ENCODE peak calls at places on chromosome 13, in ten cellular contexts. W, T, P, J, E, R, A, B, K and H are unnamed samples.

GRCh38 chr13:113545455-113545930 is 39.1 kb upstream of the TFDP1 start:
- DNase-seq in W (peak; percentile 31), T (peak; percentile 74), P (peak; percentile 54), J (no peak), E (peak; percentile 8), R (peak; percentile 30), A (no peak), B (no peak), K (peak; percentile 63), H (no peak)

GRCh38 chr13:113202912-113203311 is 5.6 kb downstream of the PCID2 start:
- DNase-seq in W (no peak), T (peak; percentile 36), P (no peak), J (no peak), E (no peak), R (no peak), A (no peak), B (no peak), K (no peak), H (no peak)

GRCh38 chr13:106555631-106556328 is 12.2 kb downstream of the ARGLU1 start:
- DNase-seq in W (no peak), T (no peak), P (no peak), J (no peak), E (no peak), R (no peak), A (no peak), B (no peak), K (no peak), H (no peak)

GRCh38 chr13:112182831-112183543 is 116.0 kb downstream of the SOX1 start:
- DNase-seq in W (no peak), T (no peak), P (peak; percentile 83), J (no peak), E (no peak), R (no peak), A (no peak), B (no peak), K (no peak), H (no peak)

GRCh38 chr13:22915442-22916082 is 265.2 kb upstream of the SGCG start:
- DNase-seq in W (peak; percentile 24), T (no peak), P (peak; percentile 81), J (peak; percentile 58), E (peak; percentile 68), R (peak; percentile 53), A (no peak), B (no peak), K (no peak), H (peak; percentile 77)

GRCh38 chr13:21061077-21061945 is at the start of gene LATS2:
- DNase-seq in W (peak; percentile 96), T (peak; percentile 78), P (peak; percentile 98), J (peak; percentile 88), E (peak; percentile 96), R (peak; percentile 92), A (peak; percentile 99), B (peak; percentile 55), K (peak; percentile 98), H (peak; percentile 94)

GRCh38 chr13:109743706-109744453 is 42.5 kb downstream of the IRS2 start:
- DNase-seq in W (peak; percentile 66), T (peak; percentile 100), P (no peak), J (no peak), E (peak; percentile 56), R (peak; percentile 96), A (peak; percentile 89), B (peak; percentile 28), K (no peak), H (no peak)

GRCh38 chr13:99969934-99970760 is 1.4 kb downstream of the ZIC5 start:
- DNase-seq in W (no peak), T (peak; percentile 62), P (no peak), J (no peak), E (no peak), R (no peak), A (no peak), B (peak; percentile 53), K (no peak), H (no peak)

GRCh38 chr13:23618341-23618740 is 48.1 kb downstream of the TNFRSF19 start:
- DNase-seq in W (peak; percentile 94), T (no peak), P (no peak), J (no peak), E (no peak), R (peak; percentile 87), A (no peak), B (no peak), K (no peak), H (no peak)

GRCh38 chr13:89568276-89568675 is 1779.2 kb upstream of the MIR17HG start:
- DNase-seq in W (no peak), T (no peak), P (no peak), J (no peak), E (no peak), R (peak; percentile 1), A (no peak), B (no peak), K (no peak), H (no peak)

GRCh38 chr13:58087566-58087965 is 456.0 kb downstream of the PCDH17 start:
- DNase-seq in W (no peak), T (no peak), P (no peak), J (no peak), E (no peak), R (peak; percentile 1), A (no peak), B (no peak), K (no peak), H (no peak)

GRCh38 chr13:74036373-74036772 is 97.8 kb downstream of the KLF12 start:
- DNase-seq in W (no peak), T (peak; percentile 73), P (no peak), J (no peak), E (no peak), R (peak; percentile 96), A (no peak), B (no peak), K (no peak), H (no peak)

GRCh38 chr13:83780201-83780600 is 102.1 kb downstream of the SLITRK1 start:
- DNase-seq in W (peak; percentile 4), T (no peak), P (no peak), J (no peak), E (no peak), R (peak; percentile 64), A (no peak), B (no peak), K (no peak), H (no peak)
- TF ChIP-seq CTCF in W (peak; percentile 34), T (peak; percentile 52), P (peak; percentile 11), J (peak; percentile 54), E (no peak), R (peak; percentile 68), A (no peak), B (no peak), K (no peak), H (peak; percentile 43)

DNA sequence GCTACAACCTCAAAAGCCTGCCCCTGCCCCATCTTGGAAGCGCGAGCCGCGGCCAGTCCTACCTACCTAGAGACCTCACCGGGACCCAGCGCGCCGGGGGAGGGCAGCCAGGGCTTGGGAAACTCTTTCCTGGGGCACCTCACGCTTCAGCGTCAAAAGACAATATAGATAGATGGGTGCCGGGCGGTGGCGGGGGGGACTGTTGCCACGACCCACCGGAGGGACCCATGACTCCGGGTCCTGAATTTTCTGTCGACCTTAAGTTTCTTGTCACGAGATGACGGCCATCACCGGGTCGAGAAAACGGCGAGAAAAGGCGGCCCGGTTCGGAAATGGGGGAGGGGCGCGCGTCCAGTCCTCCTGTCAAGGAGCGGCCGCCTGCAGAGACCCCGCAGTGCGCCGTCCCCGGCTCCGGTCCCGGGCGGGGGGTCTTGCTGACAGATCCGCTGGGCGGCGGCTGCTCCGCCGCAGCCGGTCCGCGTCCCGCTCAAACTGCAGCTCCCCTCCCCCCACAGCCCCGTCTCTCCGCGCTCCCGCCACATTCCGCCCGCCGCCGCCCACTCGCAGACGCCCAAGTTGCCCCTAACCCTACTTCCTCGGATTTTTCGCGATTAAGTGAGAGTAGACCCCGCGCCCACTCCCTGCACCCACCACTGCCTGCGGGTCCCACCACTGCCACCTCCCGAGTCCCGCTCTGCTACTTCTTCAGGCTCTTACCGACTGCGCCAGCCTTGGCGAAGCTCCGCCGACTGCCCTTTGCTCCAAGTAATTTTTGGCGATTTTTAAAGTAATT is 66.1 kb downstream of the KCNRG start:
- DNase-seq in W (no peak), T (no peak), P (peak; percentile 80), J (peak; percentile 53), E (peak; percentile 61), R (peak; percentile 58), A (peak; percentile 93), B (peak; percentile 34), K (peak; percentile 80), H (peak; percentile 48)
- TF ChIP-seq CTCF in W (peak; percentile 29), T (no peak), P (no peak), J (peak; percentile 35), E (peak; percentile 33), R (peak; percentile 14), A (peak; percentile 16), B (peak; percentile 20), K (no peak), H (peak; percentile 34)

GRCh38 chr13:108155185-108156106 is 59.9 kb downstream of the LIG4 start:
- DNase-seq in W (peak; percentile 29), T (peak; percentile 48), P (peak; percentile 69), J (peak; percentile 65), E (peak; percentile 74), R (peak; percentile 48), A (no peak), B (peak; percentile 57), K (no peak), H (peak; percentile 40)
- TF ChIP-seq CTCF in W (peak; percentile 84), T (peak; percentile 97), P (peak; percentile 91), J (peak; percentile 93), E (peak; percentile 81), R (peak; percentile 83), A (peak; percentile 78), B (peak; percentile 98), K (peak; percentile 58), H (peak; percentile 93)

GRCh38 chr13:43786766-43787517 is at the start of gene ENOX1:
- DNase-seq in W (peak; percentile 71), T (no peak), P (peak; percentile 69), J (peak; percentile 56), E (peak; percentile 38), R (peak; percentile 63), A (peak; percentile 92), B (no peak), K (peak; percentile 70), H (peak; percentile 46)

GRCh38 chr13:43785681-43786471 is 896 bp downstream of the ENOX1 start:
- DNase-seq in W (peak; percentile 69), T (peak; percentile 34), P (peak; percentile 70), J (peak; percentile 48), E (peak; percentile 69), R (peak; percentile 63), A (peak; percentile 95), B (no peak), K (peak; percentile 80), H (peak; percentile 59)

GRCh38 chr13:43786472-43786765 is 353 bp downstream of the ENOX1 start:
- DNase-seq in W (no peak), T (no peak), P (no peak), J (no peak), E (no peak), R (no peak), A (no peak), B (no peak), K (no peak), H (no peak)

GRCh38 chr13:43787518-43787891 is 733 bp upstream of the ENOX1 start:
- DNase-seq in W (no peak), T (no peak), P (no peak), J (no peak), E (no peak), R (no peak), A (no peak), B (no peak), K (no peak), H (no peak)

DNA sequence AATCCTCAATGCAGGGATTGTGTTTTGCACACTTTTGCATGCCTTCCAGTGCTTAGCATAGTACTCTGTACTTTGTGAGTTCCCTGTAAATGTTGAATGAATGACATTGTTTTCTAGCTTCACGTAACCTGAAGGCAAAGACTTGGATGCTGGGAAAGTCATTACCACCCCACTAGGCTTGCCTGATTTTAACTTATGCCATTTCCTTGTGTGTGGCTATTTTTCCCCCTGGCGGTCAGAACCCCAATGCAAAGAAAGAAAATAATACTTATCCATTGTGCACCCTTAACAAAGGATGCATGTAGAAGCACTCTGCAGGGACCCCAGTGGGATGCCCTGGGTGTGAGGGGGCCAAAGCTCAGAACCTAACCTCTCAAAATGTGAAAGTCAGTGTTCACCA is 1.2 kb upstream of the ENOX1 start:
- DNase-seq in W (peak; percentile 49), T (peak; percentile 38), P (no peak), J (peak; percentile 40), E (no peak), R (peak; percentile 65), A (no peak), B (no peak), K (no peak), H (no peak)
- TF ChIP-seq CTCF in W (peak; percentile 56), T (peak; percentile 57), P (peak; percentile 23), J (no peak), E (no peak), R (peak; percentile 57), A (peak; percentile 33), B (no peak), K (no peak), H (no peak)